ENCODE peak calls at places on chromosomes 13 and 19, in six cellular contexts. R, V, H, O, T and S are unnamed samples.
A peak's percentile ranks its signal among the peaks of the same experiment; 100 is the strongest.

GRCh38 chr19:5115771-5116202 is 146.9 kb downstream of the KDM4B start:
- DNase-seq in T (peak; percentile 36), O (no peak), H (no peak), R (no peak), V (no peak), S (no peak)

GRCh38 chr19:2982556-2982955 is 5.2 kb downstream of the TLE6 start:
- DNase-seq in H (no peak), T (no peak), R (no peak), O (no peak), V (no peak), S (no peak)

GRCh38 chr13:29589967-29590366 is 5.5 kb downstream of the SLC7A1 start:
- DNase-seq in O (no peak), H (no peak), V (no peak), R (no peak), T (no peak), S (no peak)

GRCh38 chr19:11164879-11165406 is 9.4 kb upstream of the SPC24 start:
- DNase-seq in O (no peak), V (no peak), H (no peak), T (peak; percentile 95), R (peak; percentile 87), S (no peak)

GRCh38 chr13:109781384-109782065 is 4.9 kb downstream of the IRS2 start:
- DNase-seq in T (no peak), O (no peak), R (no peak), V (no peak), H (no peak), S (no peak)

GRCh38 chr19:43774103-43774939 is 6.5 kb downstream of the KCNN4 start:
- DNase-seq in O (no peak), H (no peak), T (peak; percentile 71), R (peak; percentile 59), V (no peak), S (no peak)

GRCh38 chr13:95295026-95295425 is 6.2 kb downstream of the ABCC4 start:
- DNase-seq in H (no peak), V (no peak), R (no peak), O (no peak), T (peak; percentile 46), S (no peak)

GRCh38 chr13:106238690-106239089 is 296.8 kb downstream of the EFNB2 start:
- DNase-seq in V (no peak), T (no peak), O (no peak), R (no peak), H (no peak), S (no peak)

GRCh38 chr19:30622276-30622675 is 250.1 kb downstream of the ZNF536 start:
- DNase-seq in O (no peak), R (no peak), V (no peak), H (no peak), T (no peak), S (no peak)

GRCh38 chr19:41575998-41576397 is at the start of gene CEACAM21:
- DNase-seq in V (no peak), H (no peak), R (peak; percentile 53), O (no peak), T (no peak), S (no peak)

GRCh38 chr19:32677657-32678056 is 2.0 kb downstream of the RGS9BP start:
- DNase-seq in R (no peak), V (no peak), H (no peak), O (no peak), T (no peak), S (no peak)

GRCh38 chr13:80361883-80362327 is 21.0 kb upstream of the SPRY2 start:
- DNase-seq in R (no peak), H (no peak), V (no peak), O (no peak), T (no peak), S (peak; percentile 67)

GRCh38 chr19:1106841-1107654 is 3.3 kb downstream of the GPX4 start:
- DNase-seq in T (peak; percentile 61), V (peak; percentile 54), R (no peak), O (peak; percentile 63), H (no peak), S (no peak)

GRCh38 chr13:94329754-94330551 is 149.5 kb downstream of the DCT start:
- DNase-seq in H (no peak), R (no peak), V (peak; percentile 83), O (peak; percentile 87), T (peak; percentile 97), S (no peak)

GRCh38 chr19:38298841-38299680 is 5.0 kb upstream of the C19orf33 start:
- DNase-seq in T (no peak), V (peak; percentile 95), O (peak; percentile 38), H (no peak), R (no peak), S (no peak)

GRCh38 chr19:39796000-39796498 is 17.4 kb downstream of the LEUTX start:
- DNase-seq in T (no peak), H (no peak), O (no peak), V (no peak), R (no peak), S (no peak)

GRCh38 chr19:19404879-19405860 is at the start of gene GATAD2A:
- DNase-seq in R (peak; percentile 93), H (peak; percentile 73), V (peak; percentile 85), T (peak; percentile 95), O (peak; percentile 80), S (peak; percentile 72)

GRCh38 chr13:44844786-44845185 is 144.5 kb downstream of the NUFIP1 start:
- DNase-seq in R (no peak), H (no peak), V (no peak), T (no peak), O (no peak), S (no peak)

GRCh38 chr13:109568273-109568900 is 218.0 kb downstream of the IRS2 start:
- DNase-seq in H (no peak), O (no peak), T (peak; percentile 9), V (no peak), R (no peak), S (no peak)